ENCODE peak calls at places on chromosome 6, in five cellular contexts. Z, K, A, T and F are unnamed samples.

GRCh38 chr6:82129814-82130213 is 117.7 kb downstream of the IBTK start:
- DNase-seq in Z (no peak), K (no peak), A (no peak), T (no peak), F (no peak)

GRCh38 chr6:115271434-115271833 is 789.3 kb downstream of the FRK start:
- DNase-seq in Z (no peak), K (no peak), A (no peak), T (no peak), F (no peak)

GRCh38 chr6:110329348-110329728 is 28.8 kb downstream of the METTL24 start:
- DNase-seq in Z (no peak), K (no peak), A (no peak), T (no peak), F (no peak)

GRCh38 chr6:90859056-90859455 is 272.2 kb upstream of the MAP3K7 start:
- DNase-seq in Z (no peak), K (peak), A (no peak), T (no peak), F (no peak)

GRCh38 chr6:68196645-68197044 is 438.4 kb upstream of the ADGRB3 start:
- DNase-seq in Z (no peak), K (no peak), A (no peak), T (no peak), F (no peak)

GRCh38 chr6:42786525-42786985 is 4.7 kb downstream of the BICRAL start:
- DNase-seq in Z (no peak), K (no peak), A (no peak), T (no peak), F (no peak)

GRCh38 chr6:135464634-135465033 is 32.9 kb downstream of the AHI1 start:
- DNase-seq in Z (no peak), K (no peak), A (no peak), T (no peak), F (no peak)

GRCh38 chr6:35011096-35012041 is 122.3 kb downstream of the ANKS1A start:
- DNase-seq in Z (no peak), K (no peak), A (no peak), T (no peak), F (no peak)

GRCh38 chr6:48036316-48036715 is 74.7 kb downstream of the PTCHD4 start:
- DNase-seq in Z (no peak), K (no peak), A (no peak), T (no peak), F (no peak)

GRCh38 chr6:85620308-85620707 is 22.4 kb downstream of the SYNCRIP start:
- DNase-seq in Z (no peak), K (no peak), A (no peak), T (no peak), F (no peak)

GRCh38 chr6:167298166-167298565 is 7.1 kb downstream of the UNC93A start:
- DNase-seq in Z (no peak), K (no peak), A (no peak), T (no peak), F (no peak)

GRCh38 chr6:130457605-130458004 is 91.8 kb downstream of the TMEM200A start:
- DNase-seq in Z (no peak), K (no peak), A (no peak), T (no peak), F (no peak)

GRCh38 chr6:31711233-31711632 is 3.9 kb upstream of the LY6G6D start:
- DNase-seq in Z (no peak), K (no peak), A (no peak), T (no peak), F (no peak)

GRCh38 chr6:110399219-110400071 is 15.9 kb downstream of the DDO start:
- DNase-seq in Z (no peak), K (no peak), A (no peak), T (peak), F (no peak)

GRCh38 chr6:136072691-136073090 is 177.4 kb downstream of the MTFR2 start:
- DNase-seq in Z (no peak), K (no peak), A (no peak), T (no peak), F (no peak)

GRCh38 chr6:139290787-139291294 is 957 bp downstream of the TXLNB start:
- DNase-seq in Z (peak), K (no peak), A (no peak), T (no peak), F (no peak)

GRCh38 chr6:83055366-83055964 is 10.2 kb downstream of the UBE3D start:
- DNase-seq in Z (no peak), K (no peak), A (no peak), T (no peak), F (peak)

GRCh38 chr6:4776493-4776966 is 326 bp downstream of the CDYL start:
- DNase-seq in Z (no peak), K (no peak), A (no peak), T (no peak), F (no peak)

GRCh38 chr6:43709654-43710303 is 22.2 kb upstream of the MRPS18A start:
- DNase-seq in Z (no peak), K (no peak), A (no peak), T (no peak), F (no peak)

GRCh38 chr6:125728739-125729138 is 20.7 kb upstream of the HEY2 start:
- DNase-seq in Z (no peak), K (no peak), A (no peak), T (no peak), F (no peak)

GRCh38 chr6:36862164-36862847 is 12.3 kb downstream of the PPIL1 start:
- DNase-seq in Z (no peak), K (no peak), A (no peak), T (no peak), F (no peak)

GRCh38 chr6:127177030-127177928 is 58.8 kb downstream of the RSPO3 start:
- DNase-seq in Z (no peak), K (no peak), A (no peak), T (no peak), F (no peak)

GRCh38 chr6:150301871-150302800 is 66.7 kb upstream of the IYD start:
- DNase-seq in Z (no peak), K (no peak), A (no peak), T (no peak), F (no peak)

GRCh38 chr6:12417191-12417590 is 127.0 kb downstream of the EDN1 start:
- DNase-seq in Z (no peak), K (no peak), A (no peak), T (no peak), F (no peak)

GRCh38 chr6:50353603-50354002 is 303.9 kb upstream of the DEFB112 start:
- DNase-seq in Z (no peak), K (no peak), A (no peak), T (no peak), F (no peak)

GRCh38 chr6:169700296-169700695 is 1.5 kb downstream of the WDR27 start:
- DNase-seq in Z (no peak), K (no peak), A (no peak), T (no peak), F (no peak)

GRCh38 chr6:90008189-90008907 is 114.1 kb downstream of the GJA10 start:
- DNase-seq in Z (no peak), K (no peak), A (no peak), T (no peak), F (no peak)

GRCh38 chr6:131885237-131885636 is 65.9 kb downstream of the CCN2 start:
- DNase-seq in Z (no peak), K (no peak), A (no peak), T (no peak), F (no peak)

GRCh38 chr6:47780510-47781356 is 1.1 kb upstream of the OPN5 start:
- DNase-seq in Z (no peak), K (no peak), A (no peak), T (no peak), F (no peak)

GRCh38 chr6:163814494-163815364 is 400.2 kb downstream of the QKI start:
- DNase-seq in Z (peak), K (no peak), A (no peak), T (no peak), F (no peak)

GRCh38 chr6:154157706-154158105 is 118.7 kb downstream of the OPRM1 start:
- DNase-seq in Z (no peak), K (no peak), A (no peak), T (no peak), F (no peak)

GRCh38 chr6:168388641-168389633 is 52.0 kb upstream of the SMOC2 start:
- DNase-seq in Z (no peak), K (peak), A (peak), T (peak), F (no peak)
- H3K27ac ChIP-seq in Z (no peak), K (peak), A (no peak), T (no peak), F (no peak)

DNA sequence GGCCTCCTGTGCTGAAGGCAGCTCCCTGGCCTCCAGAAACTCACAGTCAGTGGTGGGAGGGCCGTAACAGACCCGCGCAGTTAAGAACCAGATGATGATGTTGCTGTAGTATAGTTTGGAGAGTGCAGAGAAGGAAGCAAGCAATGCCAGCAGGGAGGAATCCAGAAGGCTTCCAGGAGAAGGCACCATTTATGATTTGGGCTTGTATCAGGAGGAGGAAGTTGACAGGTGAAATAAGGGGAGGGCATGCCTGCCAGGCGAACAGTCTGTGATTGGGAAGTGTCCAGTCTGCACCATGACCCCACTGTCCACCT is 13.3 kb upstream of the BAK1 start:
- DNase-seq in Z (no peak), K (no peak), A (no peak), T (no peak), F (no peak)
- H3K27ac ChIP-seq in Z (no peak), K (peak), A (peak), T (no peak), F (no peak)

DNA sequence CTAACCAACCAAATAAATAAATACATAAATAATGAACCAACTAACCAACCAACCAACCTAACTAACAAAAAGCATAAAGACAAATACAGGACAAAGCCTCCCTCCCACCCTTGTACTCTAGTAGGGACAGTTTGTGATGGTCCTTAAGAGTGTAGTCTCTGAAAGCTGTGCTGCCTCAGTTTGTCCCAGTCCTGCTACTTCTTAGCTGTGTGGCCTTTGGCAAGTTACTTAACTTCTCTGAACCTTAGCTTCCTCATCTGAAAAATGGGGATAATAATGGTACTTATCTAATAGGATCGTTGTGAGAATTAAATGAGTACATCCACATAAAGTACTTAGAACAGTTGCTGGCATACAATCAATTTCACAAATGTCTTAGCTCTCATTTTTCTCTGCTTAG is 232.6 kb upstream of the SUPT3H start:
- DNase-seq in Z (no peak), K (no peak), A (no peak), T (no peak), F (no peak)
- H3K27ac ChIP-seq in Z (no peak), K (peak), A (no peak), T (no peak), F (no peak)

GRCh38 chr6:118650500-118651281 is 700 bp downstream of the CEP85L start:
- DNase-seq in Z (peak), K (no peak), A (peak), T (peak), F (peak)

GRCh38 chr6:118648866-118649554 is 2.4 kb downstream of the CEP85L start:
- DNase-seq in Z (no peak), K (no peak), A (no peak), T (no peak), F (no peak)

GRCh38 chr6:118649918-118650499 is 1.4 kb downstream of the CEP85L start:
- DNase-seq in Z (no peak), K (no peak), A (no peak), T (no peak), F (no peak)

GRCh38 chr6:118651282-118652050 is at the start of gene CEP85L:
- DNase-seq in Z (peak), K (peak), A (peak), T (peak), F (peak)

DNA sequence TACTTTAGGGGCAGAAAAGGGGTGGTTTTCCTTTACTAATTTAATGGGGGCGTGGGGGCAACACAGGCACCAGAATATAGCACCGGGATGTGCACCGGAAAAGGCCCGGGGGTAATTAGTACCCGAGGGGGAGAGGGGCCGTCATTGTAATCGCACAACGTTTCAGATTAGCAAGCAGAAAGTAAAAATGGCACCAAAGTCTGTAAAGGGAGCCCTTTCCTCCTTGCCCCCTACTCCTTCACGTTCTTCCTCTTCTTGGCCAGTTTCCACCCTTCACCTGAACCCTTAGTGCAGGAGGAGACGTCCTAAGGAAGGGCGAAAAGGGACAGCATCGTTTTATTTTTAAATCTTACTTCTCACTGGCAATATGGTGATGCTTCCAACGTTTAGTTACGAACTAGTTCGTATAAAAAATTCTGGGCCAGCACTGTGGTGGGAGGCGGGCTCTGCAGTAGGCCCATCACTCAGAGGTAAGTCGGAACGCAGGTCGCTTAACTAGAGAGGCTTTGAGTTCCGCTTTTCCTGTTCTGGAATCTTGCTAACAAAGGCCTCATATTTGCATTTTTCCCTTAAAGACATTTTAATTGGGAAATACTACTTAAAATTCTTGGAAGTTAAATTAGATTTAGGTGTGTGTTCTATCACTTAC is 784 bp upstream of the CEP85L start:
- DNase-seq in Z (no peak), K (no peak), A (no peak), T (no peak), F (no peak)
- H3K27ac ChIP-seq in Z (peak), K (peak), A (peak), T (peak), F (peak)

GRCh38 chr6:134447883-134448387 is 130.0 kb upstream of the SGK1 start:
- DNase-seq in Z (no peak), K (no peak), A (no peak), T (no peak), F (no peak)
- H3K27ac ChIP-seq in Z (peak), K (no peak), A (no peak), T (no peak), F (no peak)

GRCh38 chr6:18352842-18353241 is 34.3 kb upstream of the RNF144B start:
- DNase-seq in Z (no peak), K (no peak), A (no peak), T (no peak), F (no peak)

GRCh38 chr6:18350728-18351127 is 36.4 kb upstream of the RNF144B start:
- DNase-seq in Z (no peak), K (no peak), A (no peak), T (no peak), F (no peak)

GRCh38 chr6:18352001-18352400 is 35.1 kb upstream of the RNF144B start:
- DNase-seq in Z (no peak), K (no peak), A (no peak), T (no peak), F (no peak)

GRCh38 chr6:18349350-18349749 is 37.8 kb upstream of the RNF144B start:
- DNase-seq in Z (no peak), K (no peak), A (no peak), T (no peak), F (no peak)

GRCh38 chr6:18350271-18350670 is 36.9 kb upstream of the RNF144B start:
- DNase-seq in Z (no peak), K (no peak), A (no peak), T (no peak), F (no peak)
- H3K27ac ChIP-seq in Z (peak), K (peak), A (no peak), T (no peak), F (no peak)

GRCh38 chr6:97401533-97401932 is 118.5 kb upstream of the MMS22L start:
- DNase-seq in Z (no peak), K (no peak), A (no peak), T (no peak), F (no peak)
- H3K27ac ChIP-seq in Z (no peak), K (no peak), A (no peak), T (no peak), F (no peak)